ENCODE peak calls at places on chromosomes 2 and 18, in eight cellular contexts. I is stimulated activated CD8-positive, alpha-beta memory T cell treated with anti-CD3 and anti-CD28 coated beads, Interleukin-4, amount 100 ng/mL, for 1 hour; J is EL; N is NCI-H1694 treated with DMSO at 0.1 percent for 48 hours; E is AG08396; B is T-helper 2 cell; H is HL-60; K is Kasumi-1. Y is an unnamed sample.

GRCh38 chr2:239523147-239523943 is 122.5 kb upstream of the HDAC4 start:
- DNase-seq in N (no peak), I (no peak), J (no peak), H (peak), B (no peak), K (no peak), E (no peak), Y (no peak)

GRCh38 chr2:109275120-109276040 is 146.4 kb downstream of the SH3RF3 start:
- DNase-seq in E (no peak), K (peak), B (no peak), J (no peak), N (no peak), H (peak), I (no peak), Y (no peak)

GRCh38 chr2:158518083-158518482 is 61.3 kb downstream of the PKP4 start:
- DNase-seq in K (no peak), B (no peak), E (peak), I (no peak), J (peak), H (peak), N (no peak), Y (peak)

GRCh38 chr18:65750421-65751144 is at the start of gene CDH7:
- DNase-seq in N (peak), B (no peak), E (no peak), J (no peak), K (no peak), H (no peak), I (no peak), Y (peak)

GRCh38 chr2:101734511-101735165 is 37.1 kb downstream of the MAP4K4 start:
- DNase-seq in J (no peak), E (no peak), B (no peak), N (no peak), K (no peak), H (no peak), I (no peak), Y (no peak)

GRCh38 chr2:241794250-241794823 is 14.7 kb upstream of the NEU4 start:
- DNase-seq in E (no peak), K (no peak), J (no peak), H (no peak), I (no peak), N (no peak), B (no peak), Y (no peak)

GRCh38 chr2:104658149-104658839 is 195.6 kb upstream of the POU3F3 start:
- DNase-seq in E (no peak), H (peak), J (no peak), B (no peak), N (no peak), K (peak), I (no peak), Y (no peak)

GRCh38 chr18:3444954-3445353 is 5.0 kb upstream of the TGIF1 start:
- DNase-seq in N (no peak), J (no peak), B (no peak), I (no peak), K (no peak), E (no peak), H (no peak), Y (no peak)

GRCh38 chr2:241003369-241003768 is 5.0 kb downstream of the SNED1 start:
- DNase-seq in H (no peak), E (no peak), N (no peak), I (no peak), B (no peak), J (no peak), K (no peak), Y (no peak)